ENCODE peak calls at places on chromosomes 5 and 9, in eight cellular contexts. F is OCI-LY7, Z is cardiac fibroblast, T is fibroblast of the aortic adventitia, W is prostate gland, M is A673, I is BE2C, A is fibroblast of lung. R is an unnamed sample.

GRCh38 chr5:5533927-5534326 is 111.5 kb downstream of the ICE1 start:
- DNase-seq in F (no peak), Z (no peak), T (no peak), W (no peak), M (no peak), I (no peak), A (no peak), R (no peak)

GRCh38 chr5:177317959-177318377 is 6.3 kb upstream of the MXD3 start:
- DNase-seq in F (peak), Z (peak), T (peak), W (peak), M (peak), I (peak), A (peak), R (peak)

GRCh38 chr5:153079396-153079795 is 411.1 kb upstream of the GRIA1 start:
- DNase-seq in F (no peak), Z (no peak), T (no peak), W (no peak), M (no peak), I (no peak), A (no peak), R (no peak)

GRCh38 chr9:91422832-91423711 is 560 bp downstream of the NFIL3 start:
- DNase-seq in F (peak), Z (peak), T (peak), W (peak), M (peak), I (no peak), A (peak), R (peak)

GRCh38 chr5:41788800-41789395 is 81.3 kb downstream of the OXCT1 start:
- DNase-seq in F (no peak), Z (peak), T (peak), W (no peak), M (peak), I (no peak), A (peak), R (no peak)

GRCh38 chr9:87135074-87135473 is 187.8 kb upstream of the GAS1 start:
- DNase-seq in F (no peak), Z (no peak), T (no peak), W (no peak), M (no peak), I (no peak), A (no peak), R (no peak)

GRCh38 chr9:83013867-83014605 is 48.9 kb downstream of the RASEF start:
- DNase-seq in F (no peak), Z (no peak), T (peak), W (no peak), M (no peak), I (no peak), A (peak), R (no peak)

GRCh38 chr5:170121321-170121720 is 15.6 kb downstream of the FOXI1 start:
- DNase-seq in F (no peak), Z (peak), T (peak), W (no peak), M (no peak), I (no peak), A (peak), R (no peak)

GRCh38 chr9:130188860-130189481 is 16.8 kb downstream of the NCS1 start:
- DNase-seq in F (no peak), Z (no peak), T (no peak), W (no peak), M (no peak), I (no peak), A (no peak), R (no peak)

GRCh38 chr9:96818535-96818934 is 35.8 kb downstream of the ZNF782 start:
- DNase-seq in F (peak), Z (no peak), T (peak), W (no peak), M (no peak), I (no peak), A (peak), R (no peak)

GRCh38 chr5:24644757-24645156 is at the start of gene CDH10:
- DNase-seq in F (no peak), Z (peak), T (no peak), W (no peak), M (peak), I (peak), A (peak), R (no peak)

GRCh38 chr5:77425998-77426659 is 66.0 kb downstream of the WDR41 start:
- DNase-seq in F (no peak), Z (no peak), T (peak), W (peak), M (no peak), I (no peak), A (no peak), R (no peak)

GRCh38 chr5:115986358-115986757 is 24.1 kb downstream of the LVRN start:
- DNase-seq in F (no peak), Z (peak), T (peak), W (no peak), M (no peak), I (no peak), A (peak), R (peak)

GRCh38 chr5:80216096-80216495 is 39.8 kb downstream of the SERINC5 start:
- DNase-seq in F (no peak), Z (no peak), T (no peak), W (no peak), M (no peak), I (no peak), A (no peak), R (no peak)

GRCh38 chr5:62717211-62717927 is 138.8 kb downstream of the LRRC70 start:
- DNase-seq in F (no peak), Z (peak), T (no peak), W (no peak), M (no peak), I (no peak), A (no peak), R (no peak)
- H3K4me3 ChIP-seq in F (no peak), Z (no peak), T (no peak), W (no peak), M (no peak), I (no peak), A (no peak), R (no peak)

DNA sequence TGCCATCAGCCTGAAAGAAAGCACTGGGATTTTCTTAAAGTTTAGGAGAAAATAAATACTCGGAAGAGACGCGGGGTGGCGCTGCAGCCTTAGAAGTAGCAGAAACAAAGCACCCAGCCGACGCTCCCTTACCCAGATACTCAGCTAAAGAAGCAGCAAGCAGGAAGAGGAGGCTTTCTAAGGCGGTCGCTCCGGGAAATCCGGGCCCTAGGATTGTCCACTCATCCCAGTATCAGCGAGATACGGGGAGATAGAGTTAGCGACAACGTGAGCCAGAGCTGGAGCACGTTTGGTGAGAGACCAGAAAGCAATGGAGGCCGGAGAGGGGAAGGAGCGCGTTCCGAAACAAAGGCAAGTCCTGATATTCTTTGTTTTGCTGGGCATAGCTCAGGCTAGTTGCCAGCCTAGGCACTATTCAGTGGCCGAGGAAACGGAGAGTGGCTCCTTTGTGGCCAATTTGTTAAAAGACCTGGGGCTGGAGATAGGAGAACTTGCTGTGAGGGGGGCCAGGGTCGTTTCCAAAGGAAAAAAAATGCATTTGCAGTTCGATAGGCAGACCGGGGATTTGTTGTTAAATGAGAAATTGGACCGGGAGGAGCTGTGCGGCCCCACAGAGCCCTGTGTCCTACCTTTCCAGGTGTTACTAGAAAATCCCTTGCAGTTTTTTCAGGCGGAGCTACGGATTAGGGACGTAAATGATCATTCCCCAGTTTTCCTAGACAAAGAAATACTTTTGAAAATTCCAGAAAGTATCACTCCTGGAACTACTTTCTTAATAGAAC is at the start of gene PCDHB2:
- DNase-seq in F (no peak), Z (peak), T (peak), W (peak), M (peak), I (peak), A (peak), R (peak)
- TF ChIP-seq CTCF in F (peak), Z (no peak), T (no peak), W (peak), M (peak), I (peak), A (no peak), R (peak)

DNA sequence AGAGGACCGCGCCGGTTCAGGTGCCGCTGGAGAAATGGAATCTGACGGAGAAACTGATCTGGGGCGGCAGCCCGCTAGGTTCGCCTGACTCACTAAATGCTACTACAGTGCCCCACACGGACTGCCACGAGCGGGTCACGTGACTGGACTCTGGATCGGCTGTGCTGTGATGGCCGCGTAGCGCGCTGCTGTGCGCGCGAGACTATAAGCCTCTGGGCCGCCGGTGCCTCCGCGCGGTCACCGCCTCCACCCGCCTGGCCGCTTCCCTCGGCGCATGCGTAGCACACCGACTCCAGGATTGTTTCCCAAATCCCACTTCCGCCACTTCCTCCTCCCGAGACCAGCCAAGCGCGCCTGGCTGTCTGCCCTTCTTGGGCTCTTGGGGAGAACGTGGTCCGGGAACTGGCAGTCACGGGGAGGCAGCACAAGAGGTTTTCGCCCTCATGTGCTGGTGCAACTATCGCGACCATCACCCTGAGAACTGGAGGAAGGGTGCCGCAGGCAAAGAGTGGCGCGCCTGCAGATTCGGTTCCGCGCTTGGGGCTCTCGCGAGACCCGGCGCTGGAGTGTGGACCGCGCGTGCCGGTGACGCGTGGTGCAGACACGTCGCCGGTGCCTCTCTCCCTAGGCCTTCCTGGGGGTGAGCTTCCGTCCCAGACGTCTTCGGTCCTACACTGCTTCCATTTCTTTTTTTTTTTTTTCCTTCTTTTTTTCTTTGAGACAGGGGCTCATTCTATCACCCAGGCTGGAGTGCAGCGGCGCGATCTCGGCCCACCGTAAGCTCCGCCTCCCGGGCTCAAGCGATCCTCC is 35.8 kb upstream of the GLDC start:
- DNase-seq in F (peak), Z (peak), T (peak), W (peak), M (peak), I (peak), A (peak), R (peak)
- H3K4me3 ChIP-seq in F (peak), Z (peak), T (peak), W (peak), M (peak), I (peak), A (peak), R (peak)

GRCh38 chr5:151093476-151093889 is 12.6 kb upstream of the TNIP1 start:
- DNase-seq in F (no peak), Z (peak), T (peak), W (no peak), M (peak), I (no peak), A (peak), R (no peak)
- TF ChIP-seq CTCF in F (no peak), Z (no peak), T (no peak), W (no peak), M (no peak), I (no peak), A (no peak), R (no peak)

GRCh38 chr5:318931-319601 is 2.4 kb upstream of the AHRR start:
- DNase-seq in F (no peak), Z (no peak), T (no peak), W (no peak), M (no peak), I (no peak), A (no peak), R (no peak)
- H3K4me3 ChIP-seq in F (no peak), Z (no peak), T (no peak), W (no peak), M (no peak), I (no peak), A (no peak), R (no peak)

GRCh38 chr5:159972538-159973362 is 36.2 kb upstream of the TTC1 start:
- DNase-seq in F (no peak), Z (no peak), T (no peak), W (no peak), M (no peak), I (no peak), A (no peak), R (no peak)

GRCh38 chr5:159971931-159972461 is 36.9 kb upstream of the TTC1 start:
- DNase-seq in F (no peak), Z (peak), T (no peak), W (no peak), M (no peak), I (no peak), A (no peak), R (no peak)

GRCh38 chr5:159978358-159978757 is 30.6 kb upstream of the TTC1 start:
- DNase-seq in F (no peak), Z (no peak), T (peak), W (no peak), M (no peak), I (no peak), A (no peak), R (no peak)

GRCh38 chr5:159976921-159977320 is 32.0 kb upstream of the TTC1 start:
- DNase-seq in F (no peak), Z (no peak), T (no peak), W (no peak), M (no peak), I (no peak), A (no peak), R (no peak)

DNA sequence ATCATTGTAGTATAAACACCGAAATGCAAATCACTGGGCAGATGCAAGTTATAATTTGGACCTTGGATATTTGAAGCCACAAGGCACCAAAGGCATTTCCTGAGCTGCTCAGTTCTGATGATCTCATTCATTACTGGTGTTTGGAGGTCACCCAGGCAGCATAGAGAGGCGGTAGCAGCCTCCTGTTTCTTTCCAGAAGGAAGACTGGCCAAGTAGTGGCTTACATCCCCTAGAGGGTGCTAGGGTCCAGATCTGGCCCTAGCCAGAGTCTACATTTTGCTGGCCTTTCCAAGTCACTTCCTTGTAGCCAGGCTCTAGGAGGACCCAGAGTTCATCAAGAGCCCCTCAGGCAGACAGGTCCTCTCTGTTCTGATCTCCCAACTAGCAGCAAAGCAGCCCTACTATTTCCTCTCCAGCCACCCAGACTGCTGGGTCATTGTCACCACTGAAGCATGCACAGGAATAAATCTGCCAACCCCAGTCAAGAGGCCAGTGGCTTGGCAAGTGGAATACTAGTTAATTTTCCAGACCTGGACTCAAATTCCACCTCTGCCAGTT is 33.4 kb upstream of the TTC1 start:
- DNase-seq in F (no peak), Z (peak), T (peak), W (no peak), M (peak), I (no peak), A (peak), R (no peak)
- TF ChIP-seq CTCF in F (no peak), Z (peak), T (peak), W (no peak), M (no peak), I (peak), A (peak), R (no peak)

GRCh38 chr5:39274388-39275085 is 55.2 kb upstream of the FYB1 start:
- DNase-seq in F (peak), Z (peak), T (peak), W (no peak), M (no peak), I (no peak), A (peak), R (no peak)
- H3K4me3 ChIP-seq in F (peak), Z (no peak), T (no peak), W (no peak), M (no peak), I (no peak), A (no peak), R (no peak)

GRCh38 chr5:180915924-180916323 is 17.0 kb downstream of the BTNL8 start:
- DNase-seq in F (no peak), Z (no peak), T (no peak), W (no peak), M (no peak), I (no peak), A (no peak), R (no peak)
- TF ChIP-seq CTCF in F (no peak), Z (no peak), T (no peak), W (no peak), M (no peak), I (no peak), A (no peak), R (no peak)

DNA sequence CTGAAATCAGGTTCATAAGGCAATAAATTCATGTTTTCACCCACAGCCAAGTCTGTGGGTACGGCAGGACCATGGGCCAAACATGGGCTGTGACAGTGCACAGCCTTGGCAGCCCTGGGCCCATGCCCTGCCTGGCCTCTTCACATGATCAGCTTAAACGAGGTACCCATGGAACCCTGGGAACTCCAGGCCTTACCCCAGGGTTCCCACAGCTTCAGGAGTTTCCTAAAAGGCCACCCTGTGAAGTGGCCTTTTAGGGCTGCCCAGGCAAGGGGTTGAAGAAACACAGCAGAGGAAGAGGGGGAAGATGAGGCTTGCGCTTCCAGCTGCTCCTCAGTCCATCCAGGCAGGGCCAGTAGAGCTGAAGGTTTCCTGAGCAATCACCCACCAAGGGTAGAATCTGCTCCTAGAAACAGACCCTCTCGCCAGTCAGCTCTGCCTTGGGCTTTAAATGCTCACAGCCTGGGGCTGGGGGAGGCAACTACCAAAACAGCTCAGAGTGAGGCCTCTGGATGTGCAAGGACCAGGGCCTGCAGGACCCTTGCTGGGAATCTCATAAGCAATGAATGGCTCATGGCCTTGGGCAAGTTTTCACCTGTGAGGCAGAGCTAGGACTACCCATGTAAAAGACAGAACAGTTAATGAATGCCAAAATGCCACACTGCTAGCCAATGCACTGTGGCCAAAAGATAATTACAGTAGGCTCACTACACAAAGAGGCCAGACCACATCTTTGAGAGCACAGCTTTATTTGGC is 79.3 kb upstream of the LRRTM2 start:
- DNase-seq in F (no peak), Z (no peak), T (no peak), W (no peak), M (no peak), I (peak), A (no peak), R (no peak)
- H3K4me3 ChIP-seq in F (no peak), Z (no peak), T (no peak), W (no peak), M (no peak), I (no peak), A (no peak), R (no peak)

DNA sequence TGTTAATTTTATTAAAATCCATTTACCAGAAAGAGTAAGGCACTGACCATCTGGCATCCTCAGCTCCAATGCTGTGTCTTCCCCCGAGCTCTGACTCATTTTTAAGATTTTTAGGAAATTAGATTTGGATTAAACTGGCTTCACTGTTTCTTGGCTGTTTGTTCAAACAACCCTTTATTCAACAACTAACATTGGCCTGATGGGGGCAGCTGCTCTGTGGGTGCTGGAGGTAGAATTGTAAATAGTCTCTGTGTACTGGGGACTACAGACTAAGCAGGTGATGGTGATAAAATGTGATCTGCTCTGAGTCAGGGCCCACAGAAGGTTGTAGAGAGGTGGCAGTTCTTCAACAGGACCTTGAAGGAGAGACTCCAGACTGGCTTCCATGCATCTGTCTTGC is 2.9 kb downstream of the RABEPK start:
- DNase-seq in F (no peak), Z (no peak), T (no peak), W (no peak), M (peak), I (peak), A (no peak), R (no peak)
- TF ChIP-seq CTCF in F (peak), Z (no peak), T (no peak), W (no peak), M (no peak), I (peak), A (peak), R (no peak)